ENCODE peak calls at places on chromosomes 4 and X, in six cellular contexts. One of them, this sample, is unnamed.

GRCh38 chrX:13000311-13000811 is 25.5 kb downstream of the TMSB4X start:
- DNase-seq in H1: no peak
- DNase-seq in GM12878: peak; percentile 90
- DNase-seq in HCT116: no peak
- DNase-seq in HepG2: no peak
- DNase-seq in K562: no peak
- DNase-seq in this sample: no peak

GRCh38 chr4:39528056-39528465 is 822 bp upstream of the UGDH start:
- DNase-seq in HCT116: no peak
- DNase-seq in HepG2: no peak
- DNase-seq in H1: no peak
- DNase-seq in GM12878: no peak
- DNase-seq in K562: no peak
- DNase-seq in this sample: no peak

GRCh38 chrX:21989415-21989814 is 42.7 kb upstream of the PHEX start:
- DNase-seq in HCT116: no peak
- DNase-seq in HepG2: no peak
- DNase-seq in K562: no peak
- DNase-seq in H1: no peak
- DNase-seq in GM12878: peak; percentile 27
- DNase-seq in this sample: no peak

GRCh38 chr4:8858188-8858924 is 13.3 kb downstream of the HMX1 start:
- DNase-seq in GM12878: no peak
- DNase-seq in HCT116: no peak
- DNase-seq in H1: no peak
- DNase-seq in HepG2: no peak
- DNase-seq in K562: no peak
- DNase-seq in this sample: no peak

GRCh38 chr4:60759518-60760245 is 440.4 kb upstream of the ADGRL3 start:
- DNase-seq in K562: peak; percentile 6
- DNase-seq in H1: no peak
- DNase-seq in GM12878: no peak
- DNase-seq in HepG2: no peak
- DNase-seq in HCT116: no peak
- DNase-seq in this sample: no peak

GRCh38 chrX:154351183-154352011 is 23.0 kb downstream of the FLNA start:
- DNase-seq in HCT116: no peak
- DNase-seq in K562: no peak
- DNase-seq in GM12878: no peak
- DNase-seq in H1: no peak
- DNase-seq in HepG2: no peak
- DNase-seq in this sample: no peak

GRCh38 chr4:161949941-161950725 is 213.7 kb downstream of the FSTL5 start:
- DNase-seq in H1: no peak
- DNase-seq in GM12878: no peak
- DNase-seq in HepG2: no peak
- DNase-seq in HCT116: no peak
- DNase-seq in K562: no peak
- DNase-seq in this sample: no peak

GRCh38 chr4:89788243-89789072 is 48.5 kb downstream of the SNCA start:
- DNase-seq in GM12878: no peak
- DNase-seq in H1: no peak
- DNase-seq in K562: no peak
- DNase-seq in HCT116: no peak
- DNase-seq in HepG2: no peak
- DNase-seq in this sample: no peak

GRCh38 chr4:139955600-139955999 is 198.4 kb downstream of the MAML3 start:
- DNase-seq in HCT116: no peak
- DNase-seq in H1: no peak
- DNase-seq in HepG2: no peak
- DNase-seq in K562: no peak
- DNase-seq in GM12878: no peak
- DNase-seq in this sample: no peak

GRCh38 chr4:107183155-107183774 is 147.2 kb upstream of the DKK2 start:
- DNase-seq in H1: no peak
- DNase-seq in HepG2: peak; percentile 67
- DNase-seq in HCT116: peak; percentile 55
- DNase-seq in K562: peak; percentile 46
- DNase-seq in GM12878: peak; percentile 3
- DNase-seq in this sample: peak; percentile 23

GRCh38 chr4:110769578-110769977 is 146.7 kb upstream of the PITX2 start:
- DNase-seq in H1: no peak
- DNase-seq in HepG2: no peak
- DNase-seq in K562: no peak
- DNase-seq in GM12878: no peak
- DNase-seq in HCT116: no peak
- DNase-seq in this sample: no peak

GRCh38 chrX:20971250-20971649 is 403.0 kb upstream of the CNKSR2 start:
- DNase-seq in GM12878: no peak
- DNase-seq in HepG2: no peak
- DNase-seq in HCT116: no peak
- DNase-seq in K562: no peak
- DNase-seq in H1: no peak
- DNase-seq in this sample: no peak

GRCh38 chr4:184940500-184940899 is 77.8 kb upstream of the HELT start:
- DNase-seq in H1: no peak
- DNase-seq in K562: no peak
- DNase-seq in HepG2: no peak
- DNase-seq in HCT116: no peak
- DNase-seq in GM12878: no peak
- DNase-seq in this sample: no peak

GRCh38 chrX:9626379-9626778 is 139.3 kb downstream of the GPR143 start:
- DNase-seq in H1: no peak
- DNase-seq in HepG2: no peak
- DNase-seq in GM12878: no peak
- DNase-seq in K562: no peak
- DNase-seq in HCT116: no peak
- DNase-seq in this sample: no peak

GRCh38 chrX:23737413-23737812 is 5.7 kb downstream of the ACOT9 start:
- DNase-seq in GM12878: no peak
- DNase-seq in HCT116: no peak
- DNase-seq in K562: no peak
- DNase-seq in HepG2: no peak
- DNase-seq in H1: no peak
- DNase-seq in this sample: no peak

GRCh38 chrX:118824173-118824782 is 654 bp downstream of the ZCCHC12 start:
- DNase-seq in HCT116: no peak
- DNase-seq in H1: peak; percentile 50
- DNase-seq in K562: peak; percentile 25
- DNase-seq in HepG2: no peak
- DNase-seq in GM12878: no peak
- DNase-seq in this sample: no peak

GRCh38 chr4:159401791-159402380 is 299.0 kb downstream of the RAPGEF2 start:
- DNase-seq in HCT116: no peak
- DNase-seq in GM12878: no peak
- DNase-seq in HepG2: peak; percentile 25
- DNase-seq in H1: no peak
- DNase-seq in K562: no peak
- DNase-seq in this sample: no peak

GRCh38 chr4:54657556-54658313 is at the start of gene KIT:
- DNase-seq in HepG2: no peak
- DNase-seq in GM12878: no peak
- DNase-seq in K562: peak; percentile 79
- DNase-seq in HCT116: no peak
- DNase-seq in H1: peak; percentile 93
- DNase-seq in this sample: peak; percentile 66

GRCh38 chrX:132559101-132559500 is 70.3 kb upstream of the MBNL3 start:
- DNase-seq in HepG2: peak; percentile 33
- DNase-seq in K562: no peak
- DNase-seq in H1: no peak
- DNase-seq in HCT116: no peak
- DNase-seq in GM12878: no peak
- DNase-seq in this sample: no peak

GRCh38 chr4:165814256-165815010 is 58.6 kb upstream of the TLL1 start:
- DNase-seq in K562: no peak
- DNase-seq in HepG2: no peak
- DNase-seq in HCT116: no peak
- DNase-seq in GM12878: no peak
- DNase-seq in H1: no peak
- DNase-seq in this sample: no peak

GRCh38 chrX:13590914-13591313 is 21.5 kb downstream of the EGFL6 start:
- DNase-seq in HCT116: no peak
- DNase-seq in K562: no peak
- DNase-seq in HepG2: no peak
- DNase-seq in H1: no peak
- DNase-seq in GM12878: no peak
- DNase-seq in this sample: no peak

GRCh38 chr4:2408401-2408958 is 10.0 kb downstream of the ZFYVE28 start:
- DNase-seq in HepG2: no peak
- DNase-seq in K562: peak; percentile 94
- DNase-seq in HCT116: no peak
- DNase-seq in H1: no peak
- DNase-seq in GM12878: no peak
- DNase-seq in this sample: no peak

GRCh38 chr4:169612869-169613859 is 781 bp upstream of the NEK1 start:
- DNase-seq in H1: peak; percentile 81
- DNase-seq in K562: peak; percentile 31
- DNase-seq in HCT116: peak; percentile 68
- DNase-seq in GM12878: no peak
- DNase-seq in HepG2: peak; percentile 70
- DNase-seq in this sample: peak; percentile 42

GRCh38 chrX:68658530-68658929 is 11.1 kb downstream of the STARD8 start:
- DNase-seq in GM12878: no peak
- DNase-seq in H1: no peak
- DNase-seq in HepG2: no peak
- DNase-seq in K562: no peak
- DNase-seq in HCT116: no peak
- DNase-seq in this sample: no peak

GRCh38 chrX:87636533-87636932 is 118.9 kb downstream of the KLHL4 start:
- DNase-seq in K562: no peak
- DNase-seq in HCT116: no peak
- DNase-seq in H1: no peak
- DNase-seq in GM12878: no peak
- DNase-seq in HepG2: no peak
- DNase-seq in this sample: no peak

DNA sequence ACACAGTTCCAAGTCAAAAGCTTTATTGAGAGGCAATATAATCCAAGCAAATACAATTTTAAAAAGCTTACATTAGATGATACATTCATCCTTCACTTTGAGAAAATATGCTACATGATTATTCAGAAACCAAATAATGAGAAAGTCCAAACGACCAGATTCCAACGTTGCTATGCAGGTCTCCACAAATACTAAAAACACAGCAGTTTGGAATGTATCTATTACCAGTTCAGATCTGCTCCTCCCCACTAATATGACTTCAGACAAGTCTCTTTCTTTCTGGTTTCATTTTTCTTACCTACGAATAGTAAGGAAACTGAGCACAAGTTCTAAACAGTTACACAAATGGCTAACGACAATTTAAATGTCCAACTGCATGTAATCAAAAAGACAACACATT is 9.5 kb downstream of the NAF1 start:
- DNase-seq in HCT116: no peak
- DNase-seq in H1: no peak
- DNase-seq in K562: no peak
- DNase-seq in GM12878: no peak
- DNase-seq in HepG2: no peak
- DNase-seq in this sample: no peak
- TF ChIP-seq YY1 in HCT116: no peak
- TF ChIP-seq YY1 in H1: no peak
- TF ChIP-seq YY1 in K562: no peak
- TF ChIP-seq YY1 in GM12878: no peak
- TF ChIP-seq YY1 in HepG2: no peak
- TF ChIP-seq YY1 in this sample: no peak

DNA sequence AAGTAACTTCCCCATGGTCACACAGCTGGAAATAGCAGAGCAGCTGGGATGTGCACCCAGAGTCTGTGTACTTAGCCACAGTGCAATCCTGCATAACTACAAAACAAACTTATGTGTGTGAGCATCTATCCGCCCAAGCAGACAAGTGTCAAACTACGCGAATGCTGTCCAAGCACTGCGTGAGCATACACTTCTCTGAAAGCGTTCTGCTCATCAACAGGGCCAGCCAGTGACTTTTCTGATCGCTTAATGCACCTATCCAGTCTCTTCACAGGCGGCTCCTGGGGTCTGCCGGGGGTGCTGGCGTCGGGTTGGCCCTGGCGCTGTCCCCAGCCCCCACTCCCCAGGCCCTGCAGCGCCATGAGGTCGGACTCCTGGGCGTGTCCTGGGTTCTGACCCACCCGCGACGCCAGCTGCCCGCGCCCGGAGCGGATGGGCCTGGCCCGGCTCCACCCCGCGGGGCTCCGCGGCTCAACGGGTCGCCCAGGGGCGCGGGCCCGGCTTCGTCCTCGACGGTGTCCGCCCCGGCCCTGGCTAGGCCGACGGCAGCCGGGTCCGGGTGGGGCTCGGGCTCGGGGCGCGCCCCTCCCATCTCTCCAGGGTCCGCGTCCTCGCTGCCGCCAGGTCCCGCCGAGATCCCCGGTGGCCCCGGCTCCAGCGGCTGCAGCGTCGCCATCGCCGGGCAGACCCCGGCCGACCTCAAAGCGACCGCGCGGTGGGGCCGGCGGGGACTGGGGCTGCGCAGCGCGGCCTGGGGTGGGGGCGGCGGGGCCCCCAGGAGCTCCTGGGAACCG is 1.3 kb upstream of the ZNF141 start:
- DNase-seq in HCT116: no peak
- DNase-seq in GM12878: no peak
- DNase-seq in HepG2: no peak
- DNase-seq in K562: no peak
- DNase-seq in H1: peak; percentile 68
- DNase-seq in this sample: no peak
- H3K9ac ChIP-seq in HCT116: no peak overlapping the region
- H3K9ac ChIP-seq in GM12878: peak overlapping the region; percentile 90
- H3K9ac ChIP-seq in HepG2: no peak overlapping the region
- H3K9ac ChIP-seq in K562: no peak overlapping the region
- H3K9ac ChIP-seq in H1: no peak overlapping the region
- H3K9ac ChIP-seq in this sample: peak overlapping the region; percentile 95

DNA sequence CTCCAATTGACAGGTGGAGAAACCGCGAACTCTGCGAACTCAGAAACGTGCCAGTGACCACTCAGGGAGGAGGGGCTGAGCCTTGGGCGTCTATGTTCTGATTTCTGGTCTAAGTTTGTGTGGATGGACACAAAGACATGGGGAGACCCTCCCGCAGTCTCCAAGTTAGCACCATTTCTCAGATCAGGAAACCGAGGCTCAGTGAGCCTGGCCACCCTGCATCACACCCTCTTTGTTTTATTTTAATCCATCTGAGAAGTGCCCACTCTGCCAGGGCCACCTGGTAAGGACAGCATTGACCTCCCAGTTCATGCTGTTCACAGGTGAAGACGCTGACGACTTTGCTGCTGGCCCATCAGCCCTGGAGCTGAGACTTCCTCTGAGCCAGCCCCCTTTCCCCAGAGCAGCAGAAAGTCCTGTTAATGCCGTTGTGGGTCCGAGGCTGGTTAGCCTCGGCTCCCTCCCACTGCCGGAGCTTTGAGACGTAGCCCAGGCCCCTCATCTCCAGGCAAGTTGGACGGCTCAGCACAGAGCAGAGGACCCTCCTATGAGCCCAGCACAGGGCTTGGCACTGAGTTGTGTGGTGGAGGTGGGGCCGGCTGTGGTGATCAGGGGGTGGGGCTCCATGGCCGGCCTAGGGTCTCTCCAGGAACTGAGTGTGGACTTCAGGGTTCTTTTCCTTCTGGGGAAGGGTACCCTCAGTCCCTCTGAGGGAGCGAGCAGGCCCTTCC is 43.7 kb downstream of the PSAPL1 start:
- DNase-seq in GM12878: no peak
- DNase-seq in K562: no peak
- DNase-seq in HepG2: no peak
- DNase-seq in H1: peak; percentile 38
- DNase-seq in HCT116: no peak
- DNase-seq in this sample: no peak
- TF ChIP-seq ZNF274 in GM12878: no peak
- TF ChIP-seq ZNF274 in K562: no peak
- TF ChIP-seq ZNF274 in HepG2: no peak
- TF ChIP-seq ZNF274 in H1: no peak
- TF ChIP-seq ZNF274 in HCT116: no peak
- TF ChIP-seq ZNF274 in this sample: no peak

GRCh38 chr4:135418353-135418752 is 1216.8 kb upstream of the PABPC4L start:
- DNase-seq in GM12878: no peak
- DNase-seq in HCT116: peak; percentile 37
- DNase-seq in HepG2: peak; percentile 3
- DNase-seq in H1: no peak
- DNase-seq in K562: no peak
- DNase-seq in this sample: peak; percentile 8
- TF ChIP-seq YY1 in GM12878: no peak
- TF ChIP-seq YY1 in HCT116: no peak
- TF ChIP-seq YY1 in HepG2: no peak
- TF ChIP-seq YY1 in H1: no peak
- TF ChIP-seq YY1 in K562: no peak
- TF ChIP-seq YY1 in this sample: no peak